ENCODE peak calls at places on chromosome 1, in nine cellular contexts. One of them, this sample, is unnamed.

GRCh38 chr1:248821101-248821500 is 4.6 kb downstream of the SH3BP5L start:
- DNase-seq in mucosa of descending colon: no peak
- DNase-seq in GM06990: no peak
- DNase-seq in Caco-2: no peak
- DNase-seq in endothelial cell: peak; percentile 0
- DNase-seq in lower leg skin: peak; percentile 54
- DNase-seq in GM20000: no peak
- DNase-seq in psoas muscle: no peak
- DNase-seq in stomach: no peak
- DNase-seq in this sample: no peak

GRCh38 chr1:100305954-100306353 is 39.9 kb downstream of the RTCA start:
- DNase-seq in GM06990: no peak
- DNase-seq in stomach: no peak
- DNase-seq in mucosa of descending colon: no peak
- DNase-seq in GM20000: no peak
- DNase-seq in psoas muscle: no peak
- DNase-seq in Caco-2: no peak
- DNase-seq in endothelial cell: no peak
- DNase-seq in lower leg skin: no peak
- DNase-seq in this sample: no peak

GRCh38 chr1:99565606-99566289 is 80.2 kb upstream of the PALMD start:
- DNase-seq in psoas muscle: no peak
- DNase-seq in endothelial cell: no peak
- DNase-seq in Caco-2: no peak
- DNase-seq in stomach: no peak
- DNase-seq in mucosa of descending colon: no peak
- DNase-seq in GM06990: no peak
- DNase-seq in lower leg skin: no peak
- DNase-seq in GM20000: no peak
- DNase-seq in this sample: no peak

GRCh38 chr1:151512801-151513625 is 1.8 kb downstream of the CGN start:
- DNase-seq in mucosa of descending colon: peak; percentile 87
- DNase-seq in psoas muscle: no peak
- DNase-seq in Caco-2: peak; percentile 94
- DNase-seq in lower leg skin: no peak
- DNase-seq in endothelial cell: no peak
- DNase-seq in GM06990: no peak
- DNase-seq in stomach: peak; percentile 90
- DNase-seq in GM20000: no peak
- DNase-seq in this sample: no peak

GRCh38 chr1:42931911-42932422 is 26.7 kb downstream of the SLC2A1 start:
- DNase-seq in GM20000: peak; percentile 85
- DNase-seq in mucosa of descending colon: peak; percentile 91
- DNase-seq in endothelial cell: no peak
- DNase-seq in GM06990: peak; percentile 88
- DNase-seq in Caco-2: no peak
- DNase-seq in psoas muscle: peak; percentile 76
- DNase-seq in lower leg skin: peak; percentile 93
- DNase-seq in stomach: peak; percentile 83
- DNase-seq in this sample: no peak

GRCh38 chr1:201925961-201926585 is 20.3 kb downstream of the LMOD1 start:
- DNase-seq in GM06990: no peak
- DNase-seq in mucosa of descending colon: no peak
- DNase-seq in psoas muscle: no peak
- DNase-seq in GM20000: no peak
- DNase-seq in endothelial cell: no peak
- DNase-seq in Caco-2: no peak
- DNase-seq in lower leg skin: no peak
- DNase-seq in stomach: no peak
- DNase-seq in this sample: no peak

GRCh38 chr1:1182491-1183220 is 9.0 kb downstream of the TTLL10 start:
- DNase-seq in GM06990: peak; percentile 3
- DNase-seq in endothelial cell: peak; percentile 2
- DNase-seq in GM20000: no peak
- DNase-seq in stomach: no peak
- DNase-seq in mucosa of descending colon: no peak
- DNase-seq in lower leg skin: no peak
- DNase-seq in psoas muscle: no peak
- DNase-seq in Caco-2: no peak
- DNase-seq in this sample: no peak

GRCh38 chr1:39827201-39827600 is 38.5 kb upstream of the BMP8B start:
- DNase-seq in psoas muscle: no peak
- DNase-seq in Caco-2: peak; percentile 19
- DNase-seq in lower leg skin: no peak
- DNase-seq in mucosa of descending colon: peak; percentile 33
- DNase-seq in GM06990: no peak
- DNase-seq in endothelial cell: no peak
- DNase-seq in GM20000: no peak
- DNase-seq in stomach: no peak
- DNase-seq in this sample: no peak

GRCh38 chr1:92485374-92486250 is 1.1 kb downstream of the GFI1 start:
- DNase-seq in GM20000: peak; percentile 86
- DNase-seq in lower leg skin: no peak
- DNase-seq in endothelial cell: peak; percentile 51
- DNase-seq in stomach: peak; percentile 69
- DNase-seq in Caco-2: peak; percentile 79
- DNase-seq in mucosa of descending colon: peak; percentile 76
- DNase-seq in GM06990: peak; percentile 84
- DNase-seq in psoas muscle: peak; percentile 65
- DNase-seq in this sample: peak; percentile 15

GRCh38 chr1:94160811-94161210 is 39.9 kb upstream of the ABCA4 start:
- DNase-seq in stomach: no peak
- DNase-seq in GM20000: no peak
- DNase-seq in Caco-2: no peak
- DNase-seq in mucosa of descending colon: no peak
- DNase-seq in GM06990: no peak
- DNase-seq in endothelial cell: no peak
- DNase-seq in lower leg skin: no peak
- DNase-seq in psoas muscle: no peak
- DNase-seq in this sample: no peak

GRCh38 chr1:159862031-159862430 is 426 bp downstream of the VSIG8 start:
- DNase-seq in psoas muscle: no peak
- DNase-seq in lower leg skin: peak; percentile 64
- DNase-seq in stomach: no peak
- DNase-seq in GM20000: no peak
- DNase-seq in Caco-2: no peak
- DNase-seq in endothelial cell: no peak
- DNase-seq in mucosa of descending colon: no peak
- DNase-seq in GM06990: no peak
- DNase-seq in this sample: no peak

GRCh38 chr1:225850370-225850769 is 31.8 kb downstream of the TMEM63A start:
- DNase-seq in GM20000: no peak
- DNase-seq in stomach: no peak
- DNase-seq in psoas muscle: no peak
- DNase-seq in mucosa of descending colon: no peak
- DNase-seq in Caco-2: no peak
- DNase-seq in GM06990: no peak
- DNase-seq in lower leg skin: no peak
- DNase-seq in endothelial cell: no peak
- DNase-seq in this sample: no peak

GRCh38 chr1:202811296-202812175 is 782 bp downstream of the PCAT6 start:
- DNase-seq in mucosa of descending colon: peak; percentile 54
- DNase-seq in lower leg skin: no peak
- DNase-seq in Caco-2: peak; percentile 34
- DNase-seq in endothelial cell: peak; percentile 22
- DNase-seq in psoas muscle: peak; percentile 64
- DNase-seq in GM20000: peak; percentile 56
- DNase-seq in stomach: no peak
- DNase-seq in GM06990: no peak
- DNase-seq in this sample: no peak

GRCh38 chr1:215830221-215830620 is 263.1 kb downstream of the KCTD3 start:
- DNase-seq in endothelial cell: no peak
- DNase-seq in Caco-2: no peak
- DNase-seq in GM06990: no peak
- DNase-seq in lower leg skin: no peak
- DNase-seq in GM20000: no peak
- DNase-seq in stomach: no peak
- DNase-seq in psoas muscle: no peak
- DNase-seq in mucosa of descending colon: no peak
- DNase-seq in this sample: no peak

GRCh38 chr1:215819114-215819513 is 252.0 kb downstream of the KCTD3 start:
- DNase-seq in GM20000: no peak
- DNase-seq in psoas muscle: no peak
- DNase-seq in stomach: no peak
- DNase-seq in GM06990: no peak
- DNase-seq in Caco-2: no peak
- DNase-seq in lower leg skin: no peak
- DNase-seq in mucosa of descending colon: no peak
- DNase-seq in endothelial cell: no peak
- DNase-seq in this sample: no peak

DNA sequence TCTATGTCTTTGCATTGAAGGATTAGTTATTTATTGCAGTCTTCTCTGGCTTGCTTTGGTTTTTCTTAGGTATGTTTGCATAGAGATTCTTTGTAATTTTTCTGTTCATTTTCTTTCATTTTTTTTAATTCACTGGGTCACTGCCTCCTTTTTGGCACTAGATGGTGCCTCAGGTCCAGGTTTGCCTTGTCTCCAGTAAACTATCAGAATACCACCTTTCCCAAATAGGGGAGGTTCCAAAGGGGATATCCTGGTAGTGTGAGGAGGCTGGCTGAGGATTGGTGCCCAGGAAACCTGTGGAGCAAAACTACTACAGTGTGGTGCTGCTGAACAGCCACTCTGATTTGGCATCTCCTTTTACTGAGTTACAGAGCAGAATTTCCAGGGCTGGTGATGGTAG is 257.1 kb downstream of the KCTD3 start:
- DNase-seq in GM20000: no peak
- DNase-seq in psoas muscle: no peak
- DNase-seq in Caco-2: peak; percentile 24
- DNase-seq in GM06990: no peak
- DNase-seq in lower leg skin: no peak
- DNase-seq in endothelial cell: peak; percentile 11
- DNase-seq in stomach: no peak
- DNase-seq in mucosa of descending colon: no peak
- DNase-seq in this sample: no peak
- TF ChIP-seq CTCF in GM20000: no peak
- TF ChIP-seq CTCF in psoas muscle: no peak
- TF ChIP-seq CTCF in Caco-2: peak; percentile 32
- TF ChIP-seq CTCF in GM06990: peak; percentile 22
- TF ChIP-seq CTCF in lower leg skin: no peak
- TF ChIP-seq CTCF in endothelial cell: peak; percentile 35
- TF ChIP-seq CTCF in stomach: no peak
- TF ChIP-seq CTCF in mucosa of descending colon: no peak
- TF ChIP-seq CTCF in this sample: peak; percentile 61

DNA sequence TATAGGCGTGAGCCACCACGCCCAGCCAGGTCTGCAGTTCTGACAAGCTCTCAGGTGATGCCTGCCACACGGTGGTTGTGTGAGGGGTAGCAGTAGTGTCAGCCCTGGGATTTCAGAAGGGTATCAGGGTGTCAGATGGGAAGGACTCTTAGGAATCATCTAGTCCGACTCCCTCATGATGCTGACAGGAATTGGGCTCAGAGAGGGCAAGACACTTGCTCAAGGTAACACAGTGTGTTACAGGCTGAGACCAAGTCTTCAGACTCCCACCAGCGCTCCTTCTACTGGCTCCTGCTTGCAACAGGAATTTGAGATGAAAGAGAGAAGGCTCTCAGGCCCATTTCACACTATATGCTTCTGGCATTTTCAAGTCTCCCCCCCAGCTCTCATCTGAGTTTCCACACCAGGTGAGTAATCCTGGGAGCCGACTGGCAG is 6.9 kb downstream of the HTR1D start:
- DNase-seq in GM06990: no peak
- DNase-seq in lower leg skin: no peak
- DNase-seq in GM20000: no peak
- DNase-seq in endothelial cell: no peak
- DNase-seq in stomach: no peak
- DNase-seq in mucosa of descending colon: no peak
- DNase-seq in psoas muscle: no peak
- DNase-seq in Caco-2: peak; percentile 49
- DNase-seq in this sample: no peak
- TF ChIP-seq CTCF in GM06990: peak; percentile 30
- TF ChIP-seq CTCF in lower leg skin: no peak
- TF ChIP-seq CTCF in GM20000: peak; percentile 2
- TF ChIP-seq CTCF in endothelial cell: no peak
- TF ChIP-seq CTCF in stomach: no peak
- TF ChIP-seq CTCF in mucosa of descending colon: no peak
- TF ChIP-seq CTCF in psoas muscle: no peak
- TF ChIP-seq CTCF in Caco-2: peak; percentile 38
- TF ChIP-seq CTCF in this sample: peak; percentile 35

GRCh38 chr1:63205776-63206175 is 116.6 kb upstream of the FOXD3 start:
- DNase-seq in stomach: no peak
- DNase-seq in GM06990: no peak
- DNase-seq in psoas muscle: no peak
- DNase-seq in endothelial cell: no peak
- DNase-seq in mucosa of descending colon: no peak
- DNase-seq in Caco-2: no peak
- DNase-seq in lower leg skin: no peak
- DNase-seq in GM20000: no peak
- DNase-seq in this sample: no peak
- TF ChIP-seq CTCF in stomach: no peak
- TF ChIP-seq CTCF in GM06990: no peak
- TF ChIP-seq CTCF in psoas muscle: no peak
- TF ChIP-seq CTCF in endothelial cell: no peak
- TF ChIP-seq CTCF in mucosa of descending colon: no peak
- TF ChIP-seq CTCF in Caco-2: no peak
- TF ChIP-seq CTCF in lower leg skin: no peak
- TF ChIP-seq CTCF in GM20000: no peak
- TF ChIP-seq CTCF in this sample: no peak

GRCh38 chr1:26035203-26035958 is 10.5 kb downstream of the SLC30A2 start:
- DNase-seq in mucosa of descending colon: peak; percentile 98
- DNase-seq in psoas muscle: peak; percentile 97
- DNase-seq in stomach: peak; percentile 97
- DNase-seq in lower leg skin: peak; percentile 99
- DNase-seq in GM06990: peak; percentile 87
- DNase-seq in GM20000: peak; percentile 97
- DNase-seq in endothelial cell: peak; percentile 89
- DNase-seq in Caco-2: peak; percentile 93
- DNase-seq in this sample: peak; percentile 92
- TF ChIP-seq CTCF in mucosa of descending colon: no peak
- TF ChIP-seq CTCF in psoas muscle: no peak
- TF ChIP-seq CTCF in stomach: no peak
- TF ChIP-seq CTCF in lower leg skin: no peak
- TF ChIP-seq CTCF in GM06990: peak; percentile 22
- TF ChIP-seq CTCF in GM20000: no peak
- TF ChIP-seq CTCF in endothelial cell: no peak
- TF ChIP-seq CTCF in Caco-2: peak; percentile 36
- TF ChIP-seq CTCF in this sample: no peak

GRCh38 chr1:235056937-235057336 is 71.7 kb downstream of the TOMM20 start:
- DNase-seq in mucosa of descending colon: no peak
- DNase-seq in stomach: no peak
- DNase-seq in GM20000: no peak
- DNase-seq in lower leg skin: no peak
- DNase-seq in GM06990: no peak
- DNase-seq in Caco-2: no peak
- DNase-seq in endothelial cell: no peak
- DNase-seq in psoas muscle: no peak
- DNase-seq in this sample: no peak
- TF ChIP-seq CTCF in mucosa of descending colon: no peak
- TF ChIP-seq CTCF in stomach: no peak
- TF ChIP-seq CTCF in GM20000: no peak
- TF ChIP-seq CTCF in lower leg skin: no peak
- TF ChIP-seq CTCF in GM06990: no peak
- TF ChIP-seq CTCF in Caco-2: no peak
- TF ChIP-seq CTCF in endothelial cell: no peak
- TF ChIP-seq CTCF in psoas muscle: no peak
- TF ChIP-seq CTCF in this sample: no peak

DNA sequence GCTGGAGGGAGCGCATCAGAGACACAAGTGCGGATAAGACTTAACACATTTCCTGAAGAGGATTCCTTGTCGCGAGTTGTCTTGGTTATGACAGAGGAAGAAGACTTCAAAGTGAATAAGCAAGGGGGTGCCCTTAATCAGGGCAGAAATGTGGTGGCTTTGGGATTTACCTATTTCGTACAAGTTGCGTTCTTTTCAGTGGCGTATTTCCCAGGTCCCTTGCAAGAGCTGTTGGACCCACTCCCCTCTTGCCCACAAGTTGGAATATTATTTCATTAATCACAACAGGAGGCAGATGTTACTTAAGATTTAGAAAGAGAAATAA is 121.8 kb downstream of the ESRRG start:
- DNase-seq in GM06990: no peak
- DNase-seq in Caco-2: no peak
- DNase-seq in endothelial cell: no peak
- DNase-seq in mucosa of descending colon: no peak
- DNase-seq in stomach: no peak
- DNase-seq in GM20000: no peak
- DNase-seq in psoas muscle: no peak
- DNase-seq in lower leg skin: no peak
- DNase-seq in this sample: no peak
- TF ChIP-seq CTCF in GM06990: no peak
- TF ChIP-seq CTCF in Caco-2: no peak
- TF ChIP-seq CTCF in endothelial cell: no peak
- TF ChIP-seq CTCF in mucosa of descending colon: no peak
- TF ChIP-seq CTCF in stomach: no peak
- TF ChIP-seq CTCF in GM20000: no peak
- TF ChIP-seq CTCF in psoas muscle: no peak
- TF ChIP-seq CTCF in lower leg skin: no peak
- TF ChIP-seq CTCF in this sample: no peak